ENCODE peak calls at places on chromosomes 4 and X, in four cellular contexts. Y is heart right ventricle, S is uterus, H is tibial nerve. F is an unnamed sample. For H3K9me3, the result is how much of the 10 kb centered on the place peaks cover.

GRCh38 chrX:140475025-140475424 is 29.8 kb downstream of the SOX3 start:
- DNase-seq in Y (no peak), S (no peak), H (no peak), F (no peak)

GRCh38 chr4:38128478-38129451 is 168.6 kb downstream of the PTTG2 start:
- DNase-seq in Y (no peak), S (no peak), H (no peak), F (peak)

GRCh38 chr4:28562913-28563312 is 1702.3 kb downstream of the STIM2 start:
- DNase-seq in Y (no peak), S (no peak), H (no peak), F (no peak)

GRCh38 chr4:80006935-80007744 is 65.9 kb downstream of the ANTXR2 start:
- DNase-seq in Y (no peak), S (no peak), H (no peak), F (no peak)

GRCh38 chrX:12610079-12610478 is 181.1 kb upstream of the PRPS2 start:
- DNase-seq in Y (no peak), S (no peak), H (no peak), F (no peak)

GRCh38 chrX:22323541-22323940 is 50.8 kb downstream of the CBLL2 start:
- DNase-seq in Y (no peak), S (no peak), H (no peak), F (no peak)

GRCh38 chr4:93648258-93648657 is 180.3 kb upstream of the ATOH1 start:
- DNase-seq in Y (no peak), S (no peak), H (no peak), F (no peak)

GRCh38 chr4:175932116-175932515 is 120.1 kb upstream of the GPM6A start:
- DNase-seq in Y (no peak), S (no peak), H (no peak), F (no peak)

GRCh38 chrX:97294016-97294415 is 410.3 kb downstream of the RPA4 start:
- DNase-seq in Y (no peak), S (no peak), H (no peak), F (no peak)

DNA sequence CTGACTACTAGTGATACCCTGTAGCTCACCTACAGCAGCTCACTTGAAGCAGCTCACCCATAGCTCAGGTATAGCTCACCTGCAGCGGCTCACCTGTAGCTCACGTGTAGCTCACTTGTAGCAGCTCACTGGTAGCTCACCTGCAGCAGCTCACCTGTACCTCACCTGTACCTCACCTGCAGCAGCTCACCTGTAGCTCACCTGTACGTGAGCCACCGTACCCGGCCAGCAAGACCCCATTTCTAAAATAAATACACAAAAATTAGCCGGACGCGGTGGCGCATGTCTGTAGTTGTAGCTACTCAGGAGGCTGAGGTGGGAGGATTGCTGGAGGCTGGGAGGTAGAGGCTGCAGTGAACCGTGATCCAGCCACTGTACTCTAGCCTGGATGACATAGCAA is 30.6 kb downstream of the SHOX start:
- DNase-seq in Y (no peak), S (no peak), H (no peak), F (no peak)
- H3K9me3 ChIP-seq in Y (under half), S (under half), H (under half), F (under half)

GRCh38 chr4:170227928-170228327 is 138.2 kb upstream of the AADAT start:
- DNase-seq in Y (no peak), S (no peak), H (no peak), F (no peak)
- TF ChIP-seq CTCF in Y (no peak), S (no peak), H (no peak), F (no peak)

DNA sequence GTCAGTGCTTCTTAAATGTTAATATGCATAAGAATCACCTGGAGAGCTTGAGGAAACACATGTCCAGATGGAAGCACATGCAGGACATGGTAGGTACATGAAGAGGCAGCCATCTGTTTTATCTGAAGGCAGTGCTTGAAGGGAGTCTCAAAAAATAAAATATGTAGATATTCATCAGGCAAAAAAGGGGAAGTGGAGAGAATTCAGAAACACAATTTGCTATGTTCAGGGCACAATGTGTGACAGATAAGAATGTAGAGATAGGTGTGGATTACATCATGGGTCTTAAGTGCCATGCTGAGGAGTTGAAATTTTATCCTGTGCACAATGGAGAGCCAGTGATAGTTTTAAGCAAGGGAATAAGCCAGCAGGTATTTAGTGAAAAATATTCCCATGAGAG is 59.6 kb upstream of the CASK start:
- DNase-seq in Y (no peak), S (no peak), H (no peak), F (no peak)
- H3K4me3 ChIP-seq in Y (no peak), S (no peak), H (no peak), F (no peak)

GRCh38 chr4:845836-846251 is 19.9 kb upstream of the CPLX1 start:
- DNase-seq in Y (no peak), S (no peak), H (no peak), F (no peak)

GRCh38 chr4:848803-849477 is 23.0 kb upstream of the CPLX1 start:
- DNase-seq in Y (no peak), S (no peak), H (no peak), F (no peak)

GRCh38 chr4:844752-845232 is 18.9 kb upstream of the CPLX1 start:
- DNase-seq in Y (no peak), S (no peak), H (no peak), F (no peak)

GRCh38 chr4:848307-848691 is 22.4 kb upstream of the CPLX1 start:
- DNase-seq in Y (no peak), S (no peak), H (no peak), F (no peak)

GRCh38 chr4:845233-845835 is 19.4 kb upstream of the CPLX1 start:
- DNase-seq in Y (no peak), S (no peak), H (no peak), F (no peak)
- H3K9me3 ChIP-seq in Y (under half), S (under half), H (under half), F (under half)

GRCh38 chr4:71189471-71189870 is 149.3 kb upstream of the SLC4A4 start:
- DNase-seq in Y (no peak), S (no peak), H (no peak), F (no peak)
- TF ChIP-seq CTCF in Y (no peak), S (no peak), H (no peak), F (no peak)

DNA sequence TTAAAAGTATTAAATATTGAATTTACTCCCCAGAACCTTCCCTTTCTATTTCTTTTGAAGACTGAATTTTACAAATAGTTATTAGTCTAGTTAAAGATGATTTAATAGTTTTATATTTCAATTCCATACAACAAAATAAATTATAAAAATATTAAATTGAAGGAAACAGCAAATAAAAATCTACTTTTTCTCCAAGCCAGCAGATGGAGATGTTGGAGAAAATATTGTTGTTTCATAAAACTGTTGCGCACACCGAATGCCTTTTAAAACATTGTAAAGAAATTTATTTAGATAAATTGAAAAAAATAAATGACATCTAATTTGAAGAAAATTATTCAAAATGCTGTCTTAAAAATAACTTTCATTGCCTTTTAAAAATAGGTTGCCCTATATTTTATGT is 5.5 kb downstream of the GRIA2 start:
- DNase-seq in Y (no peak), S (no peak), H (no peak), F (no peak)
- H3K4me3 ChIP-seq in Y (no peak), S (no peak), H (no peak), F (peak)

GRCh38 chr4:127849505-127850234 is 31.0 kb upstream of the PLK4 start:
- DNase-seq in Y (no peak), S (no peak), H (no peak), F (no peak)
- H3K9me3 ChIP-seq in Y (under half), S (under half), H (half or more), F (under half)